ENCODE peak calls at places on chromosomes 11 and 22, in six cellular contexts. R is neural progenitor cell, X is left lung, O is psoas muscle, K is ovary, Y is fibroblast of lung. Z is an unnamed sample. For H3K4me1, the result is how much of the 10 kb centered on the place peaks cover.

GRCh38 chr22:39960791-39961746 is 872 bp downstream of the TMA7B start:
- DNase-seq in O (no peak), K (no peak), R (no peak), Y (peak), X (peak), Z (no peak)

GRCh38 chr22:37850801-37851200 is 1.6 kb downstream of the EIF3L start:
- DNase-seq in O (no peak), X (no peak), Y (no peak), R (no peak), K (no peak), Z (no peak)

GRCh38 chr11:130070829-130071205 is 1.1 kb downstream of the APLP2 start:
- DNase-seq in X (peak), O (no peak), Y (peak), R (peak), K (peak), Z (no peak)

GRCh38 chr11:72568861-72569260 is 105.4 kb downstream of the PDE2A start:
- DNase-seq in R (no peak), O (no peak), Y (no peak), X (no peak), K (no peak), Z (no peak)

GRCh38 chr11:106828576-106828975 is 189.7 kb downstream of the GUCY1A2 start:
- DNase-seq in X (no peak), O (no peak), R (no peak), Y (peak), K (no peak), Z (no peak)

GRCh38 chr11:13480198-13480597 is 15.6 kb downstream of the PTH start:
- DNase-seq in R (no peak), Y (no peak), O (no peak), X (no peak), K (no peak), Z (peak)

GRCh38 chr11:125348704-125349635 is 147.1 kb downstream of the FEZ1 start:
- DNase-seq in O (peak), Y (peak), K (peak), X (no peak), R (peak), Z (peak)

GRCh38 chr22:24716602-24717001 is 57.9 kb downstream of the PIWIL3 start:
- DNase-seq in O (no peak), K (no peak), X (no peak), Y (no peak), R (no peak), Z (no peak)

GRCh38 chr11:61706452-61707400 is 26.5 kb downstream of the DAGLA start:
- DNase-seq in O (no peak), X (no peak), K (no peak), R (no peak), Y (no peak), Z (no peak)

GRCh38 chr22:38144025-38144405 is 33.5 kb upstream of the BAIAP2L2 start:
- DNase-seq in Y (no peak), O (no peak), X (no peak), K (no peak), R (no peak), Z (no peak)

GRCh38 chr22:43273902-43274484 is 69.2 kb downstream of the SCUBE1 start:
- DNase-seq in O (no peak), Y (peak), R (peak), K (no peak), X (no peak), Z (peak)

GRCh38 chr11:59756845-59757244 is 1.7 kb downstream of the STX3 start:
- DNase-seq in O (no peak), Y (peak), K (no peak), R (no peak), X (peak), Z (peak)

GRCh38 chr22:42716649-42717127 is 4.0 kb downstream of the A4GALT start:
- DNase-seq in K (no peak), O (no peak), R (no peak), Y (no peak), X (no peak), Z (no peak)

GRCh38 chr22:26903030-26903856 is 245.9 kb downstream of the MIAT start:
- DNase-seq in X (no peak), O (no peak), K (no peak), Y (no peak), R (peak), Z (peak)

GRCh38 chr11:94922675-94923347 is 50.5 kb downstream of the CWC15 start:
- DNase-seq in R (no peak), X (no peak), O (no peak), Y (no peak), K (no peak), Z (no peak)

GRCh38 chr11:27254744-27255446 is 108.1 kb downstream of the CCDC34 start:
- DNase-seq in O (no peak), X (no peak), K (no peak), Y (peak), R (no peak), Z (no peak)

GRCh38 chr11:125262825-125263218 is 98.3 kb downstream of the PKNOX2 start:
- DNase-seq in X (no peak), O (no peak), Y (no peak), K (no peak), R (peak), Z (no peak)

GRCh38 chr11:9901931-9902330 is 238.1 kb downstream of the SWAP70 start:
- DNase-seq in O (no peak), K (no peak), R (no peak), X (no peak), Y (no peak), Z (peak)

GRCh38 chr11:114348200-114349191 is 51.8 kb downstream of the C11orf71 start:
- DNase-seq in K (no peak), Y (peak), X (no peak), R (peak), O (no peak), Z (peak)

GRCh38 chr11:128714881-128715280 is 21.0 kb downstream of the FLI1 start:
- DNase-seq in Y (peak), R (no peak), O (no peak), K (no peak), X (no peak), Z (no peak)

GRCh38 chr11:2295971-2296912 is 5.5 kb downstream of the C11orf21 start:
- DNase-seq in R (no peak), O (no peak), K (no peak), X (no peak), Y (no peak), Z (peak)

GRCh38 chr22:25085930-25086901 is 113.4 kb upstream of the CRYBB3 start:
- DNase-seq in R (no peak), K (no peak), O (peak), Y (peak), X (no peak), Z (no peak)

GRCh38 chr11:45091563-45092392 is 54.7 kb upstream of the PRDM11 start:
- DNase-seq in K (no peak), R (peak), O (no peak), X (no peak), Y (peak), Z (no peak)

GRCh38 chr11:130051077-130051476 is 18.6 kb upstream of the APLP2 start:
- DNase-seq in K (no peak), R (no peak), X (no peak), Y (no peak), O (no peak), Z (no peak)

GRCh38 chr11:34646431-34646830 is 25.5 kb downstream of the EHF start:
- DNase-seq in K (no peak), O (no peak), Y (no peak), R (no peak), X (no peak), Z (no peak)
- H3K4me1 ChIP-seq in K (under half), O (under half), Y (under half), R (under half), X (under half), Z (under half)

GRCh38 chr22:19432092-19432844 is at the start of gene MRPL40:
- DNase-seq in Y (peak), R (peak), O (peak), X (peak), K (peak), Z (peak)
- H3K4me3 ChIP-seq in Y (peak), R (peak), O (peak), X (peak), K (peak), Z (peak)

DNA sequence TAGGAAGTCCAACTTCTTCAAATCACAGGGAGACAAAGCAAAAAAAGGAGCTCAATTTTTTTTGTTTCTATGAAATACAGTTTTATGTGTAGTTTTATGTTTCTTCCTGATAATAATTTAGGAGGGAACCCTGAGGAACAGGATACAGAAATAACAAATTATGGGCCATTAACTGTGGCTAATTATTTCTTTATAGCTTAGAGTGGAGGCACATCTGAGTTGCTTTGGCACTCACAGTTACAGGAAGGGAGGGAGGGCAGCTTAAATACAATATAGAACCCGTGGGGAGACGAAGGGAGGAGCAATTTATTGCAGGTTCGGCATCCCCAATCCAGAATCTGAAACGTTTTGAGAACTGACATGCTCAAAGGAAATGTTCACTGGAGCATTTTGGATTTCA is 37.1 kb upstream of the HORMAD2 start:
- DNase-seq in X (no peak), K (no peak), Y (no peak), R (no peak), O (no peak), Z (no peak)
- H3K4me1 ChIP-seq in X (under half), K (under half), Y (under half), R (under half), O (under half), Z (under half)

GRCh38 chr11:70511345-70511744 is 113.0 kb downstream of the CTTN start:
- DNase-seq in O (no peak), K (no peak), R (no peak), Y (no peak), X (no peak), Z (no peak)
- H3K4me3 ChIP-seq in O (no peak), K (no peak), R (no peak), Y (no peak), X (no peak), Z (no peak)

DNA sequence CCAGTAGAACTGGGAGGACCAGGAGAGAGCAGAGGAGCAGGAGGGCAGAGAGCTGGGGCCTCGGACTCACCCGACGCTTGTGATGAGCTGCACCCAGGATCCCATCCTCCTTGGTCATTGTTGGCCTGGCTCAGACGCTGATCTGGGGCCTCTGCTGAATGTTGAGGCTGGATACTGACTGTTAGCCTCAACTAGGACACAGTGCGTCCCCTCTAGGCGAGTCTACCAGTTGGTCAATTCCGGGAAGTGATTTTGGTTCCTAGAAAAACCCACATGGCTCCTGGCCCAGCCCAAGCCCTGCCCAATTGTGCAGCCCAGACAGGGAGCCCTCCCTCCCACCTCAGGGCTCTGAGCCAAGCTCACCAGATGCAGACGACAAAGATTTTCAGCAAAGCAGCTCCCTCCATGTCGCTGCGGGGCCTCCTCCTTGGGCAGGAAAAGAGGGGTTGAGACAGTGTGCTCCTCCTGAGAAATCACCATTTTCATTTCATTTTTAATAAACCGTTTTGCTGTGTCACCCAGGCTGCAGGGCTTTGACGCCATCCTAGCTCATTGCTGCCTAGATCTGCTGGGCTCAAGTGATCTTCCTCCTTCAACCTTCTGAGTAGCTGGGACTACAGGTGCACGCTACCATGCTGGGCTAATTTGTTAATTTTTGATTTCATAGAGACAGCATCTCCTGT is at the start of gene APOL4:
- DNase-seq in O (peak), Y (no peak), X (peak), R (no peak), K (peak), Z (no peak)
- H3K4me1 ChIP-seq in O (under half), Y (under half), X (under half), R (under half), K (under half), Z (under half)

Z was measured in HAP-1.